ENCODE peak calls at places on chromosome 19, in four cellular contexts. B is AG04450, G is progenitor cell of endocrine pancreas, F is WTC11. U is an unnamed sample.

GRCh38 chr19:5360003-5360820 is 19.6 kb upstream of the PTPRS start:
- DNase-seq in B (no peak), F (no peak), G (no peak), U (no peak)

GRCh38 chr19:47778089-47778953 is at the start of gene SELENOW:
- DNase-seq in G (peak; percentile 76), F (peak; percentile 84), B (peak; percentile 27), U (no peak)

GRCh38 chr19:800360-801029 is 3.2 kb downstream of the PTBP1 start:
- DNase-seq in B (no peak), G (no peak), F (no peak), U (no peak)

GRCh38 chr19:16039545-16039944 is 36.8 kb upstream of the TPM4 start:
- DNase-seq in B (no peak), F (no peak), G (no peak), U (no peak)

GRCh38 chr19:10921199-10921879 is 7.1 kb downstream of the YIPF2 start:
- DNase-seq in G (no peak), B (no peak), F (no peak), U (no peak)

GRCh38 chr19:3350014-3350663 is 16.2 kb upstream of the NFIC start:
- DNase-seq in G (no peak), F (no peak), B (no peak), U (no peak)

GRCh38 chr19:33193864-33194362 is at the start of gene LRP3:
- DNase-seq in F (peak; percentile 38), B (no peak), G (peak; percentile 43), U (no peak)

GRCh38 chr19:6161271-6161850 is 25.9 kb downstream of the ACSBG2 start:
- DNase-seq in G (no peak), F (peak; percentile 22), B (no peak), U (no peak)

GRCh38 chr19:3523361-3524074 is 15.5 kb upstream of the TEKTIP1 start:
- DNase-seq in G (no peak), B (no peak), F (no peak), U (no peak)

GRCh38 chr19:12521996-12522395 is 29.3 kb downstream of the ZNF564 start:
- DNase-seq in F (peak; percentile 72), G (no peak), B (no peak), U (no peak)

GRCh38 chr19:39824143-39825092 is 9.5 kb downstream of the DYRK1B start:
- DNase-seq in F (peak; percentile 91), B (peak; percentile 72), G (peak; percentile 74), U (peak; percentile 72)

GRCh38 chr19:55091126-55091910 is 15.6 kb downstream of the EPS8L1 start:
- DNase-seq in F (no peak), G (no peak), B (no peak), U (no peak)

GRCh38 chr19:13019330-13019729 is 24.1 kb downstream of the NFIX start:
- DNase-seq in G (no peak), B (no peak), F (no peak), U (no peak)

GRCh38 chr19:2270572-2271515 is 11.1 kb downstream of the PEAK3 start:
- DNase-seq in G (no peak), F (peak; percentile 19), B (peak; percentile 58), U (peak; percentile 67)

DNA sequence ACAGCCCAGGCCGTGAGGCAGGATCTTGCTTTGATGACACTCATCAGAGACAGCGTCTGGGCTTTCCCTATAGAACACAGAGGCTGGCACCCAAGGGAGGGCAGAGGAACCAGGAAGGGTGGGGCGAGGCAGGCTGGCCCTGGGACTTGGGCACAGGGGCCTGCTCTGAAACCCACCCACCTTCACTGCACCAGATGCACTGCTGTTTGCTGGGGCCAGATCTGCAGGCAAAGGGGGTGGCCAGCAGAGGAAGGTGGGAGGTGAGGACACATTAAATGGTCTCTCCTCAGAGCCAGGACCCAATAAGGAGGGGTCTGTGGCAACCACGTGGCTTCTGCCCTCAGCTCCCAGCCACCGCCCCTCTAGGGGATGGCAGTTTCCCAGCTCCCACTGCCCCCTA is 6.6 kb upstream of the VSTM2B start:
- DNase-seq in B (no peak), F (no peak), G (no peak), U (no peak)
- TF ChIP-seq CTCF in B (no peak), F (no peak), G (no peak), U (no peak)

DNA sequence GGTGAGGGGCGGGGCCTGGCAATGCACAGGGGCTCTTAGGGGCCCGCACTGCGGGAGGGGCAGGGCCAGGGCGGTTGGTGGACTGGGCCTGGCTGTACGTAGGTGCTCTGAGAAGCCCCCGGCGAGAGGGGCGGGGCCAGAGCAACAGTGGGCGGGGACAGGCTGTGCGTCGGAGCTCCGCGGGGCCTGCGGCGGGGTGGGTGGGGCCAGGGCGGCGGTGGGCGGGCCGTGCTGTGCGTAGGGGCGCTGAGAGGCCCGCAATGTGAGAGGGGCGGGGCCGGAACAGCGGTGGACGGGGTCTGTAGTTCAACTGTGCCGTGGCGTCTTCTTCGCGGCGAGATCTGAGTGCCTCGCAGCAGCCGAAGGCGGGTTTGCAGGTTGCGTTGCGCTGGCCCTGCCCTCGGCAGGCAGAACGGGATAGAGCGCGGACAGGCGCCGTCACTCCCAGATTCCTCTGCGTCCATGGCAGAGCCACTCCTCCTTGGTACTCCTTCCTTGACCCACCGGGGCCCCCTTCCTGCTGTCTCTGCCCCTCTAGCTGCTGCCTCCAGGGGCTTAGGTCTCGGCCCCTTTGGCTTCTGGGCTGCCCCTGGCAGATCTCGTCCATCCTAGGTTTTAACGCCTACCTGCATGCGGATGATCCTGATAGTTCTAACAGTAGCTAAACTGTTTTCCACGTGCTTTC is 33.2 kb downstream of the CCNE1 start:
- DNase-seq in G (peak; percentile 94), F (peak; percentile 93), B (peak; percentile 74), U (peak; percentile 67)
- TF ChIP-seq CTCF in G (no peak), F (no peak), B (no peak), U (no peak)

GRCh38 chr19:45920458-45920857 is 5.9 kb upstream of the NANOS2 start:
- DNase-seq in B (no peak), G (no peak), F (no peak), U (no peak)

GRCh38 chr19:45918721-45919120 is 4.1 kb upstream of the NANOS2 start:
- DNase-seq in F (no peak), B (no peak), G (no peak), U (no peak)

GRCh38 chr19:45924891-45925447 is 10.4 kb upstream of the NANOS2 start:
- DNase-seq in B (no peak), F (no peak), G (no peak), U (no peak)

GRCh38 chr19:45919678-45920077 is 5.1 kb upstream of the NANOS2 start:
- DNase-seq in F (no peak), B (no peak), G (no peak), U (no peak)

DNA sequence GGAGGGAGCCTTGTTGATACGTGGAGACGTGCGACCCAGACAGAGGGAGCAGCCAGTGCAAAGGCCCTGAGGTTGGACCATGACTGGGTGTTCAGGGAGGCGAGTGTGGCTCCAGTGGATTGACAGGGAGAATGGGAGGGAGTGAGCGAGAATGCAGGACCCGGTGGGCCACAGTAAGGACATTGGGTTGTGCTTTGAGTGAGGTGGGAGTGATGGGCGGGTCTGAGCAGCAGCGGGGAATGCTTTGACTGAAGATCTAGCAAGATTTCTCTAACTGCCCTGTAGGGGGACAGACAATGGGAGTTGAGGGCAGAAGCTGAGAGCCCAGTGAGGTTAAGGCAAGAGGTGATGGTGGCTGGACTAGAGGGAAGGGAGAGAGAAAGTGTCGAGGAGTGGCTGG is 7.7 kb upstream of the NANOS2 start:
- DNase-seq in B (no peak), G (no peak), F (peak; percentile 61), U (no peak)
- TF ChIP-seq CTCF in B (peak; percentile 42), G (peak; percentile 30), F (peak; percentile 38), U (no peak)

DNA sequence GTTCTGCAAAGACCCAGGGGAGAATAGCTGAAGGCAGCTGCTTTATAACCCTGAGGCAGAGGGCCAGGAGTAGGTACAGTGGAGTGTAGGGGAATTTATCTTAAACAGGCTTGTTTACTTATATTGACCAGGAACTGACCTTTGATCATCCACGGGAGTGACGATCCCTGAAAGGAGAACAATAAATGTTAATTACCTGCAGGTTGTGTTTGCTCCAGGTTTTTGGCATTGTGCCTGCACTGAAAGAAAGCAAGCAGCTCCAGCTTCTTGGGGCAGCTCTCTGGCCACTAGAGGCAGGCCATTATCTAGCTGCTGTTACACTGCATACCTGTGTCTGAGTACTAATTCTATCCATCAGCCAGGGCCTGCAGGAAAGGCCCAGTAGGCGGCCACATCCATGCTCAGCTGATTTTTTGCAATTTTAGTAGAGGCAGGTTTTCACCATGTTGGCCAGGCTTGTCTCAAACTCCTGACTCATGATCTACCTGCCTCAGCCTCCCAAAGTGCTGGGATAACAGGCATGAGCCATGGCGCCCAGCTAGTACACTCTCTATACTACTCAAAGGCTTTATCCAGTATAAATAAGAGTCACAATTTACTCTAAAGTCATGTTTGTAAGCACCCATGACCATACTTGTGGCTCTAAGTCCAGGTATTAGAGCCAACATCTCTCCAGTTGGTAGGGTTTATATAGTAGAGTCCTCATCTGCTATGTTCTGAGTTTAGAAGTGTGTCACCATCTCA is 8.5 kb upstream of the ZNF91 start:
- DNase-seq in G (peak; percentile 30), B (no peak), F (no peak), U (no peak)
- TF ChIP-seq CTCF in G (peak; percentile 73), B (no peak), F (no peak), U (no peak)

GRCh38 chr19:38224014-38224862 is at the start of gene DPF1:
- DNase-seq in G (peak; percentile 77), F (peak; percentile 92), B (no peak), U (no peak)
- TF ChIP-seq CTCF in G (peak; percentile 31), F (no peak), B (peak; percentile 9), U (no peak)

GRCh38 chr19:52570005-52570861 is at the start of gene ZNF701:
- DNase-seq in F (peak; percentile 99), G (peak; percentile 97), B (peak; percentile 76), U (peak; percentile 71)
- TF ChIP-seq CTCF in F (peak; percentile 32), G (peak; percentile 25), B (peak; percentile 35), U (peak; percentile 1)

U was measured in AG09319.